ENCODE peak calls at places on chromosomes 4 and X, in nine cellular contexts. One of them, this sample, is unnamed.

GRCh38 chr4:79623125-79623905 is 215.3 kb upstream of the GK2 start:
- DNase-seq in cardiac fibroblast: peak
- DNase-seq in cardiac muscle cell: peak
- DNase-seq in AG04449: no peak
- DNase-seq in MCF 10A: no peak
- DNase-seq in OCI-LY7: no peak
- DNase-seq in A549: no peak
- DNase-seq in foreskin keratinocyte: no peak
- DNase-seq in lower leg skin: no peak
- DNase-seq in this sample: no peak

GRCh38 chr4:137909910-137910309 is 332.2 kb downstream of the SLC7A11 start:
- DNase-seq in AG04449: no peak
- DNase-seq in lower leg skin: no peak
- DNase-seq in MCF 10A: peak
- DNase-seq in OCI-LY7: no peak
- DNase-seq in foreskin keratinocyte: no peak
- DNase-seq in A549: no peak
- DNase-seq in cardiac fibroblast: no peak
- DNase-seq in cardiac muscle cell: peak
- DNase-seq in this sample: no peak

GRCh38 chr4:120847019-120847582 is 75.4 kb downstream of the PRDM5 start:
- DNase-seq in A549: no peak
- DNase-seq in OCI-LY7: no peak
- DNase-seq in cardiac fibroblast: no peak
- DNase-seq in MCF 10A: no peak
- DNase-seq in foreskin keratinocyte: no peak
- DNase-seq in AG04449: no peak
- DNase-seq in cardiac muscle cell: no peak
- DNase-seq in lower leg skin: no peak
- DNase-seq in this sample: no peak

GRCh38 chr4:154361450-154361849 is 130.1 kb downstream of the DCHS2 start:
- DNase-seq in cardiac fibroblast: no peak
- DNase-seq in AG04449: no peak
- DNase-seq in cardiac muscle cell: no peak
- DNase-seq in A549: no peak
- DNase-seq in foreskin keratinocyte: no peak
- DNase-seq in lower leg skin: no peak
- DNase-seq in OCI-LY7: no peak
- DNase-seq in MCF 10A: no peak
- DNase-seq in this sample: no peak

GRCh38 chr4:6609415-6610079 is 30.9 kb upstream of the MRFAP1 start:
- DNase-seq in AG04449: no peak
- DNase-seq in foreskin keratinocyte: no peak
- DNase-seq in OCI-LY7: no peak
- DNase-seq in cardiac fibroblast: no peak
- DNase-seq in cardiac muscle cell: no peak
- DNase-seq in A549: no peak
- DNase-seq in lower leg skin: no peak
- DNase-seq in MCF 10A: no peak
- DNase-seq in this sample: no peak

GRCh38 chr4:3041192-3042142 is 32.9 kb downstream of the HTT-AS start:
- DNase-seq in A549: no peak
- DNase-seq in foreskin keratinocyte: no peak
- DNase-seq in MCF 10A: no peak
- DNase-seq in cardiac fibroblast: peak
- DNase-seq in lower leg skin: peak
- DNase-seq in cardiac muscle cell: peak
- DNase-seq in OCI-LY7: peak
- DNase-seq in AG04449: no peak
- DNase-seq in this sample: peak

GRCh38 chr4:7199129-7199725 is 6.9 kb downstream of the SORCS2 start:
- DNase-seq in foreskin keratinocyte: no peak
- DNase-seq in AG04449: no peak
- DNase-seq in lower leg skin: peak
- DNase-seq in cardiac muscle cell: no peak
- DNase-seq in OCI-LY7: no peak
- DNase-seq in A549: no peak
- DNase-seq in cardiac fibroblast: no peak
- DNase-seq in MCF 10A: no peak
- DNase-seq in this sample: no peak

GRCh38 chr4:65538571-65538970 is 131.7 kb downstream of the EPHA5 start:
- DNase-seq in MCF 10A: peak
- DNase-seq in cardiac muscle cell: peak
- DNase-seq in lower leg skin: no peak
- DNase-seq in OCI-LY7: no peak
- DNase-seq in A549: no peak
- DNase-seq in AG04449: no peak
- DNase-seq in cardiac fibroblast: peak
- DNase-seq in foreskin keratinocyte: peak
- DNase-seq in this sample: no peak

GRCh38 chr4:177339794-177340374 is 30.2 kb downstream of the NEIL3 start:
- DNase-seq in AG04449: peak
- DNase-seq in cardiac fibroblast: peak
- DNase-seq in A549: peak
- DNase-seq in OCI-LY7: peak
- DNase-seq in MCF 10A: peak
- DNase-seq in lower leg skin: no peak
- DNase-seq in foreskin keratinocyte: no peak
- DNase-seq in cardiac muscle cell: peak
- DNase-seq in this sample: no peak

GRCh38 chr4:76212851-76213414 is 691 bp downstream of the SCARB2 start:
- DNase-seq in A549: peak
- DNase-seq in OCI-LY7: no peak
- DNase-seq in lower leg skin: no peak
- DNase-seq in foreskin keratinocyte: no peak
- DNase-seq in AG04449: no peak
- DNase-seq in cardiac muscle cell: peak
- DNase-seq in MCF 10A: peak
- DNase-seq in cardiac fibroblast: peak
- DNase-seq in this sample: no peak

GRCh38 chr4:9762823-9763475 is 18.5 kb upstream of the DRD5 start:
- DNase-seq in foreskin keratinocyte: peak
- DNase-seq in AG04449: peak
- DNase-seq in lower leg skin: no peak
- DNase-seq in cardiac muscle cell: peak
- DNase-seq in cardiac fibroblast: peak
- DNase-seq in MCF 10A: peak
- DNase-seq in A549: peak
- DNase-seq in OCI-LY7: peak
- DNase-seq in this sample: no peak

GRCh38 chr4:131488772-131489171 is 1660.3 kb upstream of the PCDH10 start:
- DNase-seq in cardiac fibroblast: no peak
- DNase-seq in foreskin keratinocyte: no peak
- DNase-seq in A549: no peak
- DNase-seq in OCI-LY7: no peak
- DNase-seq in MCF 10A: no peak
- DNase-seq in lower leg skin: no peak
- DNase-seq in cardiac muscle cell: peak
- DNase-seq in AG04449: no peak
- DNase-seq in this sample: no peak

GRCh38 chr4:89253306-89253705 is 54.3 kb downstream of the GPRIN3 start:
- DNase-seq in OCI-LY7: no peak
- DNase-seq in A549: no peak
- DNase-seq in AG04449: no peak
- DNase-seq in lower leg skin: no peak
- DNase-seq in cardiac muscle cell: no peak
- DNase-seq in foreskin keratinocyte: no peak
- DNase-seq in MCF 10A: no peak
- DNase-seq in cardiac fibroblast: no peak
- DNase-seq in this sample: no peak

GRCh38 chr4:15344041-15344440 is 83.8 kb upstream of the C1QTNF7 start:
- DNase-seq in MCF 10A: no peak
- DNase-seq in OCI-LY7: no peak
- DNase-seq in cardiac fibroblast: peak
- DNase-seq in A549: no peak
- DNase-seq in cardiac muscle cell: peak
- DNase-seq in foreskin keratinocyte: peak
- DNase-seq in lower leg skin: no peak
- DNase-seq in AG04449: peak
- DNase-seq in this sample: no peak

GRCh38 chr4:164931551-164932324 is 45.7 kb downstream of the TRIM61 start:
- DNase-seq in foreskin keratinocyte: no peak
- DNase-seq in cardiac fibroblast: no peak
- DNase-seq in OCI-LY7: no peak
- DNase-seq in AG04449: no peak
- DNase-seq in lower leg skin: no peak
- DNase-seq in A549: no peak
- DNase-seq in MCF 10A: peak
- DNase-seq in cardiac muscle cell: no peak
- DNase-seq in this sample: no peak

GRCh38 chr4:151933122-151933827 is 172.5 kb upstream of the GATB start:
- DNase-seq in lower leg skin: no peak
- DNase-seq in OCI-LY7: no peak
- DNase-seq in A549: no peak
- DNase-seq in cardiac fibroblast: no peak
- DNase-seq in AG04449: no peak
- DNase-seq in cardiac muscle cell: no peak
- DNase-seq in MCF 10A: no peak
- DNase-seq in foreskin keratinocyte: no peak
- DNase-seq in this sample: no peak

DNA sequence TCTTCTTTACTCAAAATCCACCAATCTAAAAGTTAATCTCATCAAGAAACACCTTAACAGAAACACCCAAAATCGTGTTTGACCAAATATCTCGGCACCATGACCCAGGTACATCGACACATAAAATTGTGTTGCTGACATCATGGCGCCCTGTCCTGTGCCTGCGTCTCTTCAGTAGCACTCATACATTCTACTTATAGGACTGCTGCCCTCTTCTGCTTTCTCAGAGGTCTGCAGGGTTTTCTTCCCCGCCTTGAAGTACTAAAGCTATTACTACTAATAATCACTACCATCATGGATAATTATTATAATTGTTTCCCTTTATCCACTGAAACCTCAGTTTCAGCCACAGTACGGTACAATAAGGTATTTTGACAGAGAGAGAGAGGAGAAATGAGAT is 1403.1 kb upstream of the TENM3 start:
- DNase-seq in MCF 10A: no peak
- DNase-seq in cardiac muscle cell: no peak
- DNase-seq in OCI-LY7: peak
- DNase-seq in lower leg skin: no peak
- DNase-seq in foreskin keratinocyte: no peak
- DNase-seq in AG04449: no peak
- DNase-seq in A549: no peak
- DNase-seq in cardiac fibroblast: no peak
- DNase-seq in this sample: no peak
- TF ChIP-seq CTCF in MCF 10A: no peak
- TF ChIP-seq CTCF in cardiac muscle cell: no peak
- TF ChIP-seq CTCF in OCI-LY7: no peak
- TF ChIP-seq CTCF in lower leg skin: no peak
- TF ChIP-seq CTCF in foreskin keratinocyte: no peak
- TF ChIP-seq CTCF in AG04449: no peak
- TF ChIP-seq CTCF in A549: no peak
- TF ChIP-seq CTCF in cardiac fibroblast: no peak
- TF ChIP-seq CTCF in this sample: no peak

DNA sequence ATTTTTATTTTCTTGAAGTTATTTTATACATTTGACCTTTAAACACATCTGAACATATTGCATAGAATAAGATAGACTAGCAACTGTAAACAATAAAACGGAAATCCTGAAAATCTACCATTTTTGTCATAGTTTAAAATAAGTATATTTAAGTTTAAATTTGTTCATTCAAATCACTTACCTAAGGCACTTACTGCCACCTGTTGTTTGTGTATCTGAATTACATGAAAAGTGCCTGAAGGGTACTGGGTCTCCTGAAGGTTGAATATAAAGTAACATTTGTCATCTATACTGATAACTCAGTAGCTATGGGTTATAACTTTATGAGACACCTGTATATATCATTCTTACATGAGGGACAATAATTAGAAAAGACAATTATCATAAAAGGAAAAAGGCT is 38.6 kb downstream of the TRPC5 start:
- DNase-seq in foreskin keratinocyte: no peak
- DNase-seq in MCF 10A: peak
- DNase-seq in AG04449: no peak
- DNase-seq in cardiac muscle cell: peak
- DNase-seq in A549: no peak
- DNase-seq in lower leg skin: no peak
- DNase-seq in OCI-LY7: peak
- DNase-seq in cardiac fibroblast: peak
- DNase-seq in this sample: no peak
- TF ChIP-seq CTCF in foreskin keratinocyte: peak
- TF ChIP-seq CTCF in MCF 10A: peak
- TF ChIP-seq CTCF in AG04449: no peak
- TF ChIP-seq CTCF in cardiac muscle cell: peak
- TF ChIP-seq CTCF in A549: peak
- TF ChIP-seq CTCF in lower leg skin: no peak
- TF ChIP-seq CTCF in OCI-LY7: peak
- TF ChIP-seq CTCF in cardiac fibroblast: no peak
- TF ChIP-seq CTCF in this sample: peak

DNA sequence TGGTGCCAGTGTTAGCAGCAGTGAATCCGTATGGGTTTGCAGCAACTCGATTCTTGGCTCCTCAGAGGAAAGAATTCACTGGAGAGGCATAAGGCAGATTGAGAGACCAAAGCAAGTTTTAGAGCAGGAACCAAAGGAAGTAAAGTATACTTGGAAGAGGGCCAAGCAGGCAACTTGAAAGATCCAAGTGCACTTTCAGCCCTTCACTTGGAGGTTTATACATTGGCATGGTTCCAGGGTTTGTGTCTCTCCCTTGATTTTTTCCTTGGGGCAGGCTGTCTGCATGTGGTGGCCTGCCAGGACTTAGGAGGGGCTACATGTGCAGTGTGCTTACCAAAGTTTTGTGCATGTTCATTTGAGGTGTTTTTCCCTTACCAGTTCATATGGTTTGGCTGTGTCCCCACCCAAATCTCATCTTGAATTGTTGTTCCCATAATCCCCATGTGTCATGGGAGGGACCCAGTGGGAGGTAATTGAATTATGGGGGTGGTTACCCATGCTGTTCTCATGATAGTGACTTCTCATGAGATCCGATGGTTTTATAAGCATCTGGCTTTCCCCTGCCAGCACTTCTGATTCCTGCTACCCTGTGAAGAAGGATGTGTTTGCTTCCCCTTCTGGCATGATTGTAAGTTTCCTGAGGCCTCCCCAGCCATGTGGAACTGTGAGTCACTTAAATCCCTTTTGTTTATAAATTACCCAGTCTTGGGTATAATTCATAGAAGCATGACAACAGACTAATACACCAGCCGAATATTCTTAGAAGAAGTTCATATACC is 86.2 kb upstream of the TSPAN5 start:
- DNase-seq in foreskin keratinocyte: no peak
- DNase-seq in OCI-LY7: no peak
- DNase-seq in cardiac muscle cell: no peak
- DNase-seq in cardiac fibroblast: no peak
- DNase-seq in A549: no peak
- DNase-seq in lower leg skin: no peak
- DNase-seq in MCF 10A: no peak
- DNase-seq in AG04449: no peak
- DNase-seq in this sample: no peak
- TF ChIP-seq CTCF in foreskin keratinocyte: no peak
- TF ChIP-seq CTCF in OCI-LY7: no peak
- TF ChIP-seq CTCF in cardiac muscle cell: no peak
- TF ChIP-seq CTCF in cardiac fibroblast: no peak
- TF ChIP-seq CTCF in A549: no peak
- TF ChIP-seq CTCF in lower leg skin: no peak
- TF ChIP-seq CTCF in MCF 10A: no peak
- TF ChIP-seq CTCF in AG04449: no peak
- TF ChIP-seq CTCF in this sample: no peak

GRCh38 chrX:18206657-18207056 is 14.0 kb downstream of the BEND2 start:
- DNase-seq in cardiac muscle cell: no peak
- DNase-seq in foreskin keratinocyte: no peak
- DNase-seq in cardiac fibroblast: no peak
- DNase-seq in AG04449: no peak
- DNase-seq in A549: no peak
- DNase-seq in lower leg skin: no peak
- DNase-seq in OCI-LY7: no peak
- DNase-seq in MCF 10A: no peak
- DNase-seq in this sample: no peak

GRCh38 chrX:18210470-18210869 is 10.2 kb downstream of the BEND2 start:
- DNase-seq in foreskin keratinocyte: no peak
- DNase-seq in MCF 10A: no peak
- DNase-seq in lower leg skin: no peak
- DNase-seq in OCI-LY7: no peak
- DNase-seq in AG04449: no peak
- DNase-seq in cardiac fibroblast: peak
- DNase-seq in cardiac muscle cell: peak
- DNase-seq in A549: no peak
- DNase-seq in this sample: no peak
- TF ChIP-seq CTCF in foreskin keratinocyte: peak
- TF ChIP-seq CTCF in MCF 10A: no peak
- TF ChIP-seq CTCF in lower leg skin: no peak
- TF ChIP-seq CTCF in OCI-LY7: peak
- TF ChIP-seq CTCF in AG04449: no peak
- TF ChIP-seq CTCF in cardiac fibroblast: no peak
- TF ChIP-seq CTCF in cardiac muscle cell: no peak
- TF ChIP-seq CTCF in A549: peak
- TF ChIP-seq CTCF in this sample: peak